ENCODE peak calls at places on chromosomes 16 and 17, in five cellular contexts. C, S, L, W and Z are unnamed samples.

GRCh38 chr17:43006639-43007551 is at the start of gene IFI35:
- DNase-seq in C (peak), S (peak), L (peak), W (peak), Z (peak)

GRCh38 chr16:22849517-22849916 is 35.6 kb downstream of the HS3ST2 start:
- DNase-seq in C (no peak), S (no peak), L (no peak), W (no peak), Z (no peak)

GRCh38 chr16:4678596-4678995 is 14.8 kb upstream of the NUDT16L1 start:
- DNase-seq in C (no peak), S (no peak), L (no peak), W (no peak), Z (no peak)

GRCh38 chr17:74749262-74750038 is 1.0 kb downstream of the NHERF1 start:
- DNase-seq in C (no peak), S (no peak), L (no peak), W (no peak), Z (no peak)

GRCh38 chr16:66188786-66189725 is 177.4 kb upstream of the CDH5 start:
- DNase-seq in C (no peak), S (peak), L (no peak), W (no peak), Z (no peak)

GRCh38 chr16:21194771-21195301 is 16.5 kb downstream of the ZP2 start:
- DNase-seq in C (no peak), S (no peak), L (no peak), W (peak), Z (peak)

GRCh38 chr17:41928693-41929251 is 1.6 kb upstream of the ODAD4 start:
- DNase-seq in C (no peak), S (no peak), L (no peak), W (no peak), Z (no peak)

GRCh38 chr17:78976907-78977680 is 2.6 kb downstream of the LGALS3BP start:
- DNase-seq in C (no peak), S (no peak), L (no peak), W (no peak), Z (no peak)

GRCh38 chr17:39632153-39632941 is 4.6 kb upstream of the STARD3 start:
- DNase-seq in C (peak), S (no peak), L (peak), W (no peak), Z (no peak)

GRCh38 chr17:80622170-80622466 is 77.5 kb downstream of the RPTOR start:
- DNase-seq in C (no peak), S (no peak), L (no peak), W (no peak), Z (no peak)

DNA sequence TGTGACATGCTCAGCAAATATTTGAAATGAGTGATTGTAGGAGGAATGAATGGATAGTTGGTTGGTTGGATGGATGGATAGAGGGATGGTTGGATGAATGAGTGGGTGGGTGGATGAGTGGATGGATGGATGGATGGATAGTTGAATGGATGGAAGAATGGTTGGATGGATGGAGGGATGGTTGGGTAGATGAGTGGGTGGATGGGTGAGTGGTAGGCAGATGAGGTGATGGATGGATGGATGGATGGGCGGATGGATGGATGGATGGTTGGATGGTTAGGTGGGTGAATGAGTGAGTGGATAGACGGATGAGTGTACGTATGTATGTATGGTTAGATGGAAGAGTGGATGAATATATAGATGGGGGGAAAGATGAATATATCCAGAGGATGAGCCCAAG is 137.7 kb downstream of the RBFOX1 start:
- DNase-seq in C (no peak), S (no peak), L (no peak), W (no peak), Z (no peak)
- TF ChIP-seq CTCF in C (no peak), S (no peak), L (no peak), W (no peak), Z (no peak)

GRCh38 chr17:1941241-1942065 is 83.7 kb downstream of the RTN4RL1 start:
- DNase-seq in C (no peak), S (no peak), L (no peak), W (no peak), Z (no peak)

GRCh38 chr17:1942666-1943431 is 82.3 kb downstream of the RTN4RL1 start:
- DNase-seq in C (no peak), S (no peak), L (no peak), W (no peak), Z (no peak)

GRCh38 chr17:1942066-1942365 is 83.1 kb downstream of the RTN4RL1 start:
- DNase-seq in C (no peak), S (no peak), L (no peak), W (no peak), Z (no peak)

GRCh38 chr17:1939979-1940809 is 84.9 kb downstream of the RTN4RL1 start:
- DNase-seq in C (no peak), S (no peak), L (no peak), W (no peak), Z (no peak)

DNA sequence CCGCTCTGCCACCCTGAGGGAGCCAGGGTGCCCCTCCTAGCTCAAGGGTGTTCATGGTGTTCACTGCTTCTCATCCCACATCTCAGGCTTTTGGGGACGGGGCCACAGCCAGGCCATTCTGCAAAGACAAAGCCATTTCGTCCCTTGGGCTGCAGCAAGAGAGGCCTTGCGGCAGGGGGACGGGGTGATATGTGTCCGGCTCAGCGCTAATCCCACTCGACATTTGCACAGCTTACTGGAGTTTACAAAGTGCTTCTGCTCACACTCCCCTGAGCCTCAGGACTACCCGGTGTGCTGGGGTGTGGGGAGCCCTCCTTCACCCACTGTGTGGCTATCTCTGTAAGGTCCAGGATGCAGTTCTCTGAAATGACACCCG is 84.3 kb downstream of the RTN4RL1 start:
- DNase-seq in C (no peak), S (no peak), L (no peak), W (no peak), Z (no peak)
- H3K4me3 ChIP-seq in C (no peak), S (no peak), L (no peak), W (no peak), Z (no peak)

GRCh38 chr17:16419074-16419928 is 3.9 kb downstream of the TRPV2 start:
- DNase-seq in C (no peak), S (peak), L (no peak), W (peak), Z (peak)

GRCh38 chr17:16418684-16419066 is 3.3 kb downstream of the TRPV2 start:
- DNase-seq in C (no peak), S (no peak), L (no peak), W (peak), Z (no peak)

GRCh38 chr17:16417896-16418683 is 2.7 kb downstream of the TRPV2 start:
- DNase-seq in C (no peak), S (no peak), L (no peak), W (no peak), Z (no peak)

GRCh38 chr17:16417399-16417798 is 2.0 kb downstream of the TRPV2 start:
- DNase-seq in C (no peak), S (no peak), L (no peak), W (no peak), Z (no peak)

DNA sequence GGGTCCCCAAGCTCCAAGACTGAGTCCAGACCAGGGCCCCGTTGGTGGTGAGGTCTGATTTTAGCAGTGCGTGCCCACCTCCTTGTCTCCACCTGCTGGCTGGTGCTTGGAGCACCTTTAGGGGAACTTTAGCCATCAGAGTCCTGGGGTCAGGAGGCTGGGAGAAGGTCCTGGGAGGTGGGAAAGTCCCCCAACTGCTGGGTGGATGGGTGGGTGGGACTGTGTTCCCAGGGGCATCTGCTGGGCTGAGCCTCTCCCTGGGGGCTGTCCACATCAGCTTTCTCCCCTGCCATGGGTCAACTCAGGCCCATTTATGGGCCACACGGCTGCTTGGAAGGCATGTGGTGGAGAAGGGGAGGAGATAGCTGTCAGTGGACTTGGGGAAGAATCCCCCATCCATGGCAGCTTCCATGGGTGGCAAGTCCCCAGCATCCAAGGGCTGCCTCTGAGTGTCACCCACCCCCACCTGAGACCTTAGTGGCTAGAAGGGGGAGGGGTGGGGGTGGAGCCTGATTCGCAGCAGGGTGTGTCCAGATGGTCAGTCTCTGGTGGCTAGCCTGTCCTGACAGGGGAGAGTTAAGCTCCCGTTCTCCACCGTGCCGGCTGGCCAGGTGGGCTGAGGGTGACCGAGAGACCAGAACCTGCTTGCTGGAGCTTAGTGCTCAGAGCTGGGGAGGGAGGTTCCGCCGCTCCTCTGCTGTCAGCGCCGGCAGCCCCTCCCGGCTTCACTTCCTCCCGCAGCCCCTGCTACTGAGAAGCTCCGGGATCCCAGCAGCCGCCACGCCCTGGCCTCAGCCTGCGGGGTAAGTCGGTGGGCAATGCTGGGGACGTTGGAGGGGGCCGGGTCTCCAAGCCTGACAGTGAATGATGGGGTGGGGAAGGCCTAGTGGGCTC is at the start of gene TRPV2:
- DNase-seq in C (no peak), S (no peak), L (peak), W (no peak), Z (no peak)
- TF ChIP-seq CTCF in C (no peak), S (peak), L (peak), W (peak), Z (peak)

GRCh38 chr16:12231666-12232065 is 255.1 kb downstream of the SNX29 start:
- DNase-seq in C (no peak), S (peak), L (no peak), W (peak), Z (peak)
- H3K4me3 ChIP-seq in C (no peak), S (no peak), L (no peak), W (no peak), Z (no peak)